ENCODE peak calls at places on chromosome 3, in five cellular contexts. One of them, this sample, is unnamed.

GRCh38 chr3:16768956-16769355 is 115.8 kb upstream of the PLCL2 start:
- DNase-seq in PC-9: peak
- DNase-seq in GM23338: peak
- DNase-seq in fibroblast of lung: peak
- DNase-seq in PC-3: peak
- DNase-seq in this sample: peak

GRCh38 chr3:87260270-87260669 is 16.1 kb downstream of the POU1F1 start:
- DNase-seq in GM23338: peak
- DNase-seq in PC-3: peak
- DNase-seq in PC-9: peak
- DNase-seq in fibroblast of lung: peak
- DNase-seq in this sample: peak

GRCh38 chr3:170483485-170484262 is 65.0 kb downstream of the CLDN11 start:
- DNase-seq in PC-3: no peak
- DNase-seq in GM23338: peak
- DNase-seq in fibroblast of lung: peak
- DNase-seq in PC-9: no peak
- DNase-seq in this sample: no peak

GRCh38 chr3:160720123-160720746 is 35.8 kb upstream of the PPM1L start:
- DNase-seq in PC-9: no peak
- DNase-seq in fibroblast of lung: no peak
- DNase-seq in GM23338: peak
- DNase-seq in PC-3: peak
- DNase-seq in this sample: no peak

GRCh38 chr3:179181993-179182551 is 33.9 kb downstream of the PIK3CA start:
- DNase-seq in PC-9: no peak
- DNase-seq in PC-3: peak
- DNase-seq in fibroblast of lung: peak
- DNase-seq in GM23338: no peak
- DNase-seq in this sample: peak

GRCh38 chr3:142647856-142648255 is 51.7 kb downstream of the PLS1 start:
- DNase-seq in fibroblast of lung: peak
- DNase-seq in GM23338: no peak
- DNase-seq in PC-3: peak
- DNase-seq in PC-9: no peak
- DNase-seq in this sample: peak

GRCh38 chr3:105965384-105965783 is 96.6 kb upstream of the CBLB start:
- DNase-seq in GM23338: no peak
- DNase-seq in fibroblast of lung: peak
- DNase-seq in PC-3: no peak
- DNase-seq in PC-9: no peak
- DNase-seq in this sample: peak

GRCh38 chr3:142963266-142964149 is at the start of gene PAQR9:
- DNase-seq in PC-9: peak
- DNase-seq in GM23338: peak
- DNase-seq in PC-3: no peak
- DNase-seq in fibroblast of lung: peak
- DNase-seq in this sample: peak

GRCh38 chr3:107675233-107675900 is 152.6 kb downstream of the BBX start:
- DNase-seq in fibroblast of lung: no peak
- DNase-seq in GM23338: no peak
- DNase-seq in PC-9: no peak
- DNase-seq in PC-3: no peak
- DNase-seq in this sample: no peak

GRCh38 chr3:13451301-13451673 is 28.8 kb upstream of the HDAC11 start:
- DNase-seq in PC-3: peak
- DNase-seq in fibroblast of lung: peak
- DNase-seq in GM23338: no peak
- DNase-seq in PC-9: no peak
- DNase-seq in this sample: peak

GRCh38 chr3:149512073-149512782 is 37.7 kb downstream of the TM4SF4 start:
- DNase-seq in GM23338: peak
- DNase-seq in PC-3: peak
- DNase-seq in fibroblast of lung: peak
- DNase-seq in PC-9: peak
- DNase-seq in this sample: peak

GRCh38 chr3:152399374-152399773 is 130.6 kb downstream of the MBNL1 start:
- DNase-seq in GM23338: no peak
- DNase-seq in PC-3: peak
- DNase-seq in PC-9: no peak
- DNase-seq in fibroblast of lung: peak
- DNase-seq in this sample: peak

GRCh38 chr3:42098171-42098570 is 7.0 kb downstream of the TRAK1 start:
- DNase-seq in fibroblast of lung: no peak
- DNase-seq in PC-9: no peak
- DNase-seq in GM23338: no peak
- DNase-seq in PC-3: no peak
- DNase-seq in this sample: no peak

GRCh38 chr3:188320757-188321156 is 166.8 kb downstream of the LPP start:
- DNase-seq in GM23338: no peak
- DNase-seq in PC-9: no peak
- DNase-seq in PC-3: peak
- DNase-seq in fibroblast of lung: peak
- DNase-seq in this sample: peak

GRCh38 chr3:10554236-10554611 is 48.8 kb upstream of the ATP2B2 start:
- DNase-seq in PC-3: no peak
- DNase-seq in GM23338: no peak
- DNase-seq in PC-9: no peak
- DNase-seq in fibroblast of lung: peak
- DNase-seq in this sample: no peak

GRCh38 chr3:23232016-23232415 is 28.9 kb downstream of the UBE2E2 start:
- DNase-seq in PC-9: no peak
- DNase-seq in GM23338: no peak
- DNase-seq in fibroblast of lung: peak
- DNase-seq in PC-3: no peak
- DNase-seq in this sample: peak

GRCh38 chr3:67558429-67558828 is 96.0 kb downstream of the SUCLG2 start:
- DNase-seq in PC-9: no peak
- DNase-seq in fibroblast of lung: peak
- DNase-seq in GM23338: no peak
- DNase-seq in PC-3: no peak
- DNase-seq in this sample: peak

GRCh38 chr3:43281020-43281419 is 5.3 kb upstream of the SNRK start:
- DNase-seq in PC-3: no peak
- DNase-seq in PC-9: no peak
- DNase-seq in fibroblast of lung: no peak
- DNase-seq in GM23338: no peak
- DNase-seq in this sample: no peak

GRCh38 chr3:122975924-122976293 is 51.7 kb downstream of the SEMA5B start:
- DNase-seq in PC-9: no peak
- DNase-seq in GM23338: no peak
- DNase-seq in PC-3: no peak
- DNase-seq in fibroblast of lung: peak
- DNase-seq in this sample: peak

GRCh38 chr3:100210777-100211145 is 50.0 kb upstream of the TBC1D23 start:
- DNase-seq in PC-9: no peak
- DNase-seq in fibroblast of lung: peak
- DNase-seq in PC-3: no peak
- DNase-seq in GM23338: peak
- DNase-seq in this sample: peak

GRCh38 chr3:15974647-15975046 is 176.9 kb upstream of the ANKRD28 start:
- DNase-seq in PC-3: no peak
- DNase-seq in PC-9: no peak
- DNase-seq in GM23338: peak
- DNase-seq in fibroblast of lung: no peak
- DNase-seq in this sample: no peak

GRCh38 chr3:112390783-112391641 is 58.1 kb downstream of the CD200 start:
- DNase-seq in fibroblast of lung: peak
- DNase-seq in PC-3: peak
- DNase-seq in PC-9: peak
- DNase-seq in GM23338: peak
- DNase-seq in this sample: peak

GRCh38 chr3:4814302-4814903 is 164.8 kb upstream of the BHLHE40 start:
- DNase-seq in GM23338: no peak
- DNase-seq in PC-9: peak
- DNase-seq in PC-3: peak
- DNase-seq in fibroblast of lung: peak
- DNase-seq in this sample: no peak

GRCh38 chr3:114380233-114380645 is 86.4 kb downstream of the TIGIT start:
- DNase-seq in PC-3: no peak
- DNase-seq in GM23338: no peak
- DNase-seq in fibroblast of lung: peak
- DNase-seq in PC-9: no peak
- DNase-seq in this sample: peak

GRCh38 chr3:194084284-194084683 is 51.7 kb upstream of the HES1 start:
- DNase-seq in fibroblast of lung: no peak
- DNase-seq in GM23338: no peak
- DNase-seq in PC-9: no peak
- DNase-seq in PC-3: no peak
- DNase-seq in this sample: no peak
- H3K4me2 ChIP-seq in fibroblast of lung: no peak
- H3K4me2 ChIP-seq in GM23338: no peak
- H3K4me2 ChIP-seq in PC-9: no peak
- H3K4me2 ChIP-seq in PC-3: no peak
- H3K4me2 ChIP-seq in this sample: no peak

DNA sequence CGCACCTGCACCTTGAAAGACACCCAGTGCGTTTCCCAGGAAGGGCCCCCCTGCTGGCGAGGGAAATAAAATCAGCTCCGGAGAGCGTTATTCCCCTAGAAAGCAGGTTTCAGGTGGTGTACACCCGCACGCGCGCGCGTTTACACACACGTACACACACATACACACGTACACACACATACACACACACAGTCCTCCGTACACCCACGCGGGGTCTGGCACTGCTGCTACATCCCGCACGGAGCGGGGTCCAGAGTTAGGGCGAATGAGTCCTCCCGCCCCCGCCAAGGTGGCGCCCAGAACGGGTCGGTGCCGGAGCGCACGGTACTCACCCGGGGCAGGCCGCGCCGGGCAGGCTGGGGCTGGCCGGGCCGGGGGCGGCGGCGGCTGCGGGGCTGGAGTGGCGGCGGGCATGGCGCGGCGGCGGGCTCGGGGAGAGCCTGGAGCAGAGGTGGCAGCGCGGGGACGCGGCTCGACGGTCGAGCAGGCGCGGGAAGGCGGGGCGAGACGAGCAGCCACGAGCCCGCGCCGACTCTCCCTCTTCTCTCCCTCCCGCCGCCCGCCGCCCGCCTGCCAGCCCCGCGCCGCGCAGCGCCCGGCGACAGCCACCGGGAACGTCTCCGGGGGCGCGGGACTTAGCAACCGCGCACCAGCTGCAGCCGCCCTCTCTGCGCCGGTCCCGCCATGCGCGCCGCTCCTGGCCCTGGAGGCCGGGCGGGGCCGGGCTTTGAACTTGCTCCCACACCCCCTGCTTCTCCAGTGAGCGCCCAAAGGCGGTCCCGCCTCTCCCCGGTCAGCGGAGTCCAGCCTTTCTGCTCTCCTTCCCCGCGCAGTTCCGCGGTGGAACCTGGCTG is at the start of gene DCLK3:
- DNase-seq in PC-3: no peak
- DNase-seq in PC-9: no peak
- DNase-seq in fibroblast of lung: no peak
- DNase-seq in GM23338: peak
- DNase-seq in this sample: no peak
- TF ChIP-seq EZH2 in PC-3: no peak
- TF ChIP-seq EZH2 in PC-9: no peak
- TF ChIP-seq EZH2 in fibroblast of lung: no peak
- TF ChIP-seq EZH2 in GM23338: no peak
- TF ChIP-seq EZH2 in this sample: no peak

GRCh38 chr3:31999902-32000439 is 18.4 kb downstream of the ZNF860 start:
- DNase-seq in PC-3: no peak
- DNase-seq in PC-9: no peak
- DNase-seq in fibroblast of lung: no peak
- DNase-seq in GM23338: no peak
- DNase-seq in this sample: no peak

GRCh38 chr3:32003380-32003779 is 21.8 kb downstream of the ZNF860 start:
- DNase-seq in fibroblast of lung: no peak
- DNase-seq in PC-9: no peak
- DNase-seq in PC-3: no peak
- DNase-seq in GM23338: no peak
- DNase-seq in this sample: no peak

GRCh38 chr3:32002536-32003368 is 21.2 kb downstream of the ZNF860 start:
- DNase-seq in GM23338: no peak
- DNase-seq in PC-9: no peak
- DNase-seq in fibroblast of lung: peak
- DNase-seq in PC-3: no peak
- DNase-seq in this sample: peak

GRCh38 chr3:32000877-32001276 is 19.3 kb downstream of the ZNF860 start:
- DNase-seq in fibroblast of lung: no peak
- DNase-seq in PC-3: no peak
- DNase-seq in PC-9: no peak
- DNase-seq in GM23338: no peak
- DNase-seq in this sample: no peak

GRCh38 chr3:32004111-32004790 is 22.7 kb downstream of the ZNF860 start:
- DNase-seq in PC-3: peak
- DNase-seq in PC-9: peak
- DNase-seq in fibroblast of lung: no peak
- DNase-seq in GM23338: peak
- DNase-seq in this sample: no peak
- TF ChIP-seq CTCF in PC-3: peak
- TF ChIP-seq CTCF in PC-9: peak
- TF ChIP-seq CTCF in fibroblast of lung: no peak
- TF ChIP-seq CTCF in GM23338: peak
- TF ChIP-seq CTCF in this sample: no peak

DNA sequence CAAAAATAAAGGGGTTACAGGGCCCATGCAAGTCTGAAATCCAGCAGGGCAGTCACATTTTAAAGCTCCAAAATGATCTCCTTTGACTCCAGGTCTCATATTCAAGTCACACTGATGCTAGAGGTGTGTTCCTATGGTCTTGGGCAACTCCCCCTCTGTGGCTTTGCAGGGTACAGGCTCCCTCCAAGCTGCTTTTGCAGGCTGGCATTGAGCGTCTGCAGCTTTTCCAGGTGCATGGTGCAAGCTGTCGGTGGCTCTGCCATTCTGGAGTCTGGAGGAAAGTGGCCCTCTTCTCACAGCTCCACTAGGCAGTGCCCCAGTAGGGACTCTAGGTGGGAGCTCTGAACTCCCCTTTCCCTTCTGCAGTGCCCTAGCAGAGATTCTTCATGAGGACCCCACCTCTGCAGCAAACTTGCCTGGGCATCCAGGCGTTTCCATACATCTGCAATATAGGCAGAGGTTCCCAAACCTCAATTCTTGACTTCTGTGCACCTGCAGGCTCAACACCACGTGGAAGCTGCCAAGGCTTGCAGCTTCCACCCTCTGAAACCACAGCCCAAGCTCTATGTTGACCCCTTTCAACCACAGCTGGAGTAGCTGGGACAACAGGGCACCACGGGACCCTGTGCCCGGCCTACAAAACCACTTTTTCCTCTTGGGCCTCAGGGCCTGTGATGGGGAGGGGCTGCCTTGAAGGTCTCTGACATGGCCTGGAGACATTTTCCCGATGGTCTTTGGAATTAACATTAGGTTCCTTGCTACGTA is 80.1 kb upstream of the PLSCR5 start:
- DNase-seq in GM23338: no peak
- DNase-seq in PC-3: no peak
- DNase-seq in PC-9: no peak
- DNase-seq in fibroblast of lung: no peak
- DNase-seq in this sample: no peak
- H3K4me2 ChIP-seq in GM23338: no peak
- H3K4me2 ChIP-seq in PC-3: no peak
- H3K4me2 ChIP-seq in PC-9: no peak
- H3K4me2 ChIP-seq in fibroblast of lung: no peak
- H3K4me2 ChIP-seq in this sample: no peak

GRCh38 chr3:158103131-158103955 is 2.9 kb downstream of the SHOX2 start:
- DNase-seq in GM23338: peak
- DNase-seq in PC-9: no peak
- DNase-seq in PC-3: no peak
- DNase-seq in fibroblast of lung: no peak
- DNase-seq in this sample: no peak
- TF ChIP-seq EZH2 in GM23338: peak
- TF ChIP-seq EZH2 in PC-9: no peak
- TF ChIP-seq EZH2 in PC-3: no peak
- TF ChIP-seq EZH2 in fibroblast of lung: peak
- TF ChIP-seq EZH2 in this sample: peak

GRCh38 chr3:132642539-132642847 is 17.1 kb downstream of the ACAD11 start:
- DNase-seq in PC-3: no peak
- DNase-seq in GM23338: no peak
- DNase-seq in fibroblast of lung: no peak
- DNase-seq in PC-9: no peak
- DNase-seq in this sample: no peak
- TF ChIP-seq CTCF in PC-3: no peak
- TF ChIP-seq CTCF in GM23338: no peak
- TF ChIP-seq CTCF in fibroblast of lung: no peak
- TF ChIP-seq CTCF in PC-9: peak
- TF ChIP-seq CTCF in this sample: no peak